ENCODE peak calls at places on chromosome 12, in seven cellular contexts. E is osteoblast; V is nephron progenitor cell; O is stimulated activated CD8-positive, alpha-beta memory T cell treated with anti-CD3 and anti-CD28 coated beads, Interleukin-7, amount 100 ng/mL, for 1 hour; R is DMS153; A is aorta; W is HS-27A. X is an unnamed sample.
A peak's percentile ranks its signal among the peaks of the same experiment; 100 is the strongest.

GRCh38 chr12:70367268-70368141 is 1.4 kb downstream of the KCNMB4 start:
- DNase-seq in E (peak; percentile 60), V (no peak), A (no peak), O (no peak), W (no peak), R (no peak), X (no peak)

GRCh38 chr12:99200711-99201384 is 446.7 kb upstream of the GARIN6 start:
- DNase-seq in R (no peak), A (no peak), O (no peak), V (no peak), E (peak; percentile 3), W (no peak), X (no peak)

GRCh38 chr12:68835333-68835908 is 27.4 kb downstream of the MDM2 start:
- DNase-seq in O (no peak), R (no peak), A (no peak), V (peak; percentile 21), E (no peak), W (no peak), X (no peak)

GRCh38 chr12:116693259-116694227 is 44.3 kb downstream of the SPRING1 start:
- DNase-seq in W (no peak), O (no peak), R (peak; percentile 15), V (no peak), E (no peak), A (no peak), X (no peak)

GRCh38 chr12:26723379-26724308 is 109.3 kb downstream of the ITPR2 start:
- DNase-seq in W (peak; percentile 59), E (no peak), R (no peak), V (no peak), A (peak; percentile 56), O (no peak), X (no peak)

GRCh38 chr12:19624401-19624930 is 185.2 kb downstream of the AEBP2 start:
- DNase-seq in O (no peak), E (peak; percentile 26), W (no peak), A (no peak), V (no peak), R (no peak), X (no peak)

GRCh38 chr12:89524201-89525001 is at the start of gene GALNT4:
- DNase-seq in V (peak; percentile 86), O (peak; percentile 54), E (peak; percentile 99), A (peak; percentile 93), R (peak; percentile 16), W (no peak), X (peak; percentile 67)

GRCh38 chr12:72273851-72274284 is 1.7 kb downstream of the TRHDE start:
- DNase-seq in A (no peak), O (no peak), V (no peak), E (peak; percentile 78), W (no peak), R (no peak), X (no peak)

GRCh38 chr12:2092890-2093289 is 40.1 kb downstream of the CACNA1C start:
- DNase-seq in E (peak; percentile 96), A (peak; percentile 82), W (no peak), V (no peak), O (no peak), R (no peak), X (no peak)

GRCh38 chr12:116361404-116362223 is 84.1 kb upstream of the MED13L start:
- DNase-seq in R (peak; percentile 57), A (no peak), W (no peak), V (no peak), O (no peak), E (no peak), X (no peak)

GRCh38 chr12:30181334-30181733 is 397.6 kb upstream of the TMTC1 start:
- DNase-seq in V (no peak), R (no peak), A (no peak), W (no peak), E (no peak), O (no peak), X (no peak)

GRCh38 chr12:108577458-108577857 is 15.1 kb downstream of the ISCU start:
- DNase-seq in A (no peak), O (no peak), V (no peak), E (no peak), R (no peak), W (no peak), X (no peak)

GRCh38 chr12:44873898-44874297 is 2.2 kb downstream of the NELL2 start:
- DNase-seq in A (no peak), R (peak; percentile 4), V (no peak), W (no peak), O (no peak), E (peak; percentile 51), X (peak; percentile 20)

GRCh38 chr12:124053855-124054254 is 80.8 kb downstream of the ZNF664 start:
- DNase-seq in R (no peak), E (peak; percentile 64), V (peak; percentile 50), W (no peak), O (no peak), A (peak; percentile 62), X (peak; percentile 33)

GRCh38 chr12:100337727-100338126 is 19.1 kb upstream of the SLC17A8 start:
- DNase-seq in O (no peak), V (no peak), R (no peak), E (no peak), W (no peak), A (no peak), X (no peak)

GRCh38 chr12:113056631-113057488 is at the start of gene DTX1:
- DNase-seq in W (no peak), R (no peak), V (peak; percentile 51), E (peak; percentile 87), O (no peak), A (no peak), X (no peak)

GRCh38 chr12:15212877-15213276 is 8.3 kb downstream of the RERG start:
- DNase-seq in W (no peak), O (no peak), E (no peak), A (no peak), R (peak; percentile 32), V (no peak), X (peak; percentile 72)

GRCh38 chr12:117333331-117334000 is 28.0 kb downstream of the NOS1 start:
- DNase-seq in V (peak; percentile 8), A (no peak), O (no peak), W (no peak), E (no peak), R (no peak), X (no peak)

GRCh38 chr12:94149781-94150482 is 1.6 kb downstream of the PLXNC1 start:
- DNase-seq in E (peak; percentile 86), A (peak; percentile 72), V (peak; percentile 66), O (no peak), W (no peak), R (no peak), X (no peak)

X was measured in retinal pigment epithelial cell.